ENCODE peak calls at places on chromosome 19, in seven cellular contexts. One of them, this sample, is unnamed.

GRCh38 chr19:17829855-17830566 is 8.7 kb upstream of the INSL3 start:
- DNase-seq in fibroblast of mammary gland: peak; percentile 44
- DNase-seq in fibroblast of villous mesenchyme: no peak
- DNase-seq in IMR-90: peak; percentile 8
- DNase-seq in tibial artery: no peak
- DNase-seq in psoas muscle: no peak
- DNase-seq in Peyer's patch: no peak
- DNase-seq in this sample: peak; percentile 33

GRCh38 chr19:23321953-23322549 is 71.9 kb upstream of the ZNF724 start:
- DNase-seq in Peyer's patch: no peak
- DNase-seq in IMR-90: no peak
- DNase-seq in psoas muscle: no peak
- DNase-seq in fibroblast of mammary gland: no peak
- DNase-seq in tibial artery: no peak
- DNase-seq in fibroblast of villous mesenchyme: no peak
- DNase-seq in this sample: no peak

GRCh38 chr19:5407356-5407755 is 47.9 kb upstream of the ZNRF4 start:
- DNase-seq in tibial artery: no peak
- DNase-seq in psoas muscle: no peak
- DNase-seq in IMR-90: peak; percentile 17
- DNase-seq in fibroblast of villous mesenchyme: peak; percentile 5
- DNase-seq in fibroblast of mammary gland: peak; percentile 47
- DNase-seq in Peyer's patch: no peak
- DNase-seq in this sample: peak; percentile 46

GRCh38 chr19:18329035-18329376 is 6.1 kb upstream of the LSM4 start:
- DNase-seq in IMR-90: no peak
- DNase-seq in tibial artery: no peak
- DNase-seq in psoas muscle: no peak
- DNase-seq in Peyer's patch: no peak
- DNase-seq in fibroblast of villous mesenchyme: no peak
- DNase-seq in fibroblast of mammary gland: no peak
- DNase-seq in this sample: no peak

GRCh38 chr19:54653181-54653809 is 9.5 kb upstream of the LILRB4 start:
- DNase-seq in Peyer's patch: no peak
- DNase-seq in IMR-90: peak; percentile 7
- DNase-seq in psoas muscle: no peak
- DNase-seq in tibial artery: no peak
- DNase-seq in fibroblast of mammary gland: peak; percentile 30
- DNase-seq in fibroblast of villous mesenchyme: peak; percentile 16
- DNase-seq in this sample: peak; percentile 42

GRCh38 chr19:29400917-29401711 is 124.7 kb upstream of the VSTM2B start:
- DNase-seq in fibroblast of mammary gland: peak; percentile 7
- DNase-seq in psoas muscle: no peak
- DNase-seq in Peyer's patch: no peak
- DNase-seq in tibial artery: no peak
- DNase-seq in fibroblast of villous mesenchyme: no peak
- DNase-seq in IMR-90: no peak
- DNase-seq in this sample: no peak

GRCh38 chr19:55118401-55118991 is 1.1 kb upstream of the PPP1R12C start:
- DNase-seq in fibroblast of mammary gland: peak; percentile 50
- DNase-seq in psoas muscle: peak; percentile 74
- DNase-seq in Peyer's patch: peak; percentile 70
- DNase-seq in tibial artery: peak; percentile 43
- DNase-seq in fibroblast of villous mesenchyme: no peak
- DNase-seq in IMR-90: no peak
- DNase-seq in this sample: peak; percentile 61

GRCh38 chr19:2627319-2627829 is 75.1 kb downstream of the GNG7 start:
- DNase-seq in fibroblast of mammary gland: peak; percentile 99
- DNase-seq in tibial artery: peak; percentile 93
- DNase-seq in Peyer's patch: peak; percentile 92
- DNase-seq in psoas muscle: peak; percentile 94
- DNase-seq in IMR-90: peak; percentile 99
- DNase-seq in fibroblast of villous mesenchyme: peak; percentile 95
- DNase-seq in this sample: peak; percentile 99

GRCh38 chr19:58033741-58034475 is at the start of gene ZSCAN1:
- DNase-seq in psoas muscle: peak; percentile 72
- DNase-seq in IMR-90: peak; percentile 41
- DNase-seq in Peyer's patch: peak; percentile 69
- DNase-seq in fibroblast of villous mesenchyme: peak; percentile 68
- DNase-seq in tibial artery: peak; percentile 42
- DNase-seq in fibroblast of mammary gland: peak; percentile 63
- DNase-seq in this sample: peak; percentile 79

GRCh38 chr19:54196514-54196913 is 4.1 kb upstream of the RPS9 start:
- DNase-seq in Peyer's patch: no peak
- DNase-seq in psoas muscle: no peak
- DNase-seq in fibroblast of mammary gland: no peak
- DNase-seq in IMR-90: no peak
- DNase-seq in fibroblast of villous mesenchyme: no peak
- DNase-seq in tibial artery: no peak
- DNase-seq in this sample: no peak

GRCh38 chr19:34639491-34640085 is 37.4 kb downstream of the SCGB2B2 start:
- DNase-seq in psoas muscle: no peak
- DNase-seq in fibroblast of villous mesenchyme: peak; percentile 76
- DNase-seq in fibroblast of mammary gland: peak; percentile 75
- DNase-seq in tibial artery: no peak
- DNase-seq in Peyer's patch: peak; percentile 66
- DNase-seq in IMR-90: peak; percentile 72
- DNase-seq in this sample: peak; percentile 80

GRCh38 chr19:17555929-17556813 is 722 bp downstream of the COLGALT1 start:
- DNase-seq in fibroblast of villous mesenchyme: peak; percentile 80
- DNase-seq in Peyer's patch: peak; percentile 83
- DNase-seq in tibial artery: peak; percentile 64
- DNase-seq in fibroblast of mammary gland: peak; percentile 83
- DNase-seq in IMR-90: peak; percentile 44
- DNase-seq in psoas muscle: peak; percentile 80
- DNase-seq in this sample: peak; percentile 79

GRCh38 chr19:4199699-4200293 is 17.3 kb downstream of the ANKRD24 start:
- DNase-seq in psoas muscle: no peak
- DNase-seq in tibial artery: no peak
- DNase-seq in fibroblast of villous mesenchyme: no peak
- DNase-seq in Peyer's patch: peak; percentile 60
- DNase-seq in IMR-90: no peak
- DNase-seq in fibroblast of mammary gland: no peak
- DNase-seq in this sample: no peak
- TF ChIP-seq CTCF in psoas muscle: no peak
- TF ChIP-seq CTCF in tibial artery: no peak
- TF ChIP-seq CTCF in fibroblast of villous mesenchyme: no peak
- TF ChIP-seq CTCF in Peyer's patch: peak; percentile 42
- TF ChIP-seq CTCF in IMR-90: no peak
- TF ChIP-seq CTCF in fibroblast of mammary gland: no peak
- TF ChIP-seq CTCF in this sample: no peak

GRCh38 chr19:45781282-45782161 is 768 bp downstream of the DMPK start:
- DNase-seq in psoas muscle: peak; percentile 94
- DNase-seq in fibroblast of mammary gland: no peak
- DNase-seq in fibroblast of villous mesenchyme: no peak
- DNase-seq in Peyer's patch: no peak
- DNase-seq in IMR-90: no peak
- DNase-seq in tibial artery: no peak
- DNase-seq in this sample: no peak

GRCh38 chr19:45784096-45784495 is 1.8 kb upstream of the DMPK start:
- DNase-seq in psoas muscle: no peak
- DNase-seq in tibial artery: no peak
- DNase-seq in IMR-90: no peak
- DNase-seq in fibroblast of villous mesenchyme: no peak
- DNase-seq in Peyer's patch: no peak
- DNase-seq in fibroblast of mammary gland: no peak
- DNase-seq in this sample: no peak

GRCh38 chr19:45780448-45781281 is 1.6 kb downstream of the DMPK start:
- DNase-seq in fibroblast of villous mesenchyme: peak; percentile 21
- DNase-seq in psoas muscle: no peak
- DNase-seq in fibroblast of mammary gland: no peak
- DNase-seq in Peyer's patch: no peak
- DNase-seq in IMR-90: no peak
- DNase-seq in tibial artery: no peak
- DNase-seq in this sample: peak; percentile 21

GRCh38 chr19:45782820-45783785 is 813 bp upstream of the DMPK start:
- DNase-seq in tibial artery: peak; percentile 80
- DNase-seq in psoas muscle: peak; percentile 94
- DNase-seq in Peyer's patch: no peak
- DNase-seq in fibroblast of mammary gland: peak; percentile 71
- DNase-seq in fibroblast of villous mesenchyme: peak; percentile 86
- DNase-seq in IMR-90: peak; percentile 71
- DNase-seq in this sample: peak; percentile 70

DNA sequence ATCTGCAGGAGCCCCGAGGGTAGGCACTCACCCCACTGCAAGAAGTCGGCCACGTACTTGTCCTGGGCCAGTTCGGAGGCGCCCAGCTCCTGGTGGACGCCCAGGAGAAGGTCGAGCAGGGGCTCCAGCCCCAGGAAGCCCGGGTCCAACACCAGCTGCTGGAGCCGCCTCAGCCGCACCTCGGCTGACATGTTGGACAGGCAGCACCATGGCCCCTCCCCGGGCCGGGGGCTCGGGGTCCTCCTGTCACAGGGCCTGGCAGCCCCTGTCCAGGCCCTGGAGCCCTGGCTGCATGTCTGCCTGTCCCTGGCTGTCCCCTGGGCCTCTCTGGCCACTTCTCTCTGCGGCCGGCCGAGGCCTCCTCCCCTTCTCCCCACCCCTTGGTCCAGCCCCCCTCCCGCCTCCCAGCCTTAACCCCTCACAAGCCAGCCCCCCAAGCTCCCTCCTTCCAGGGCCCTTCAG is at the start of gene DMPK:
- DNase-seq in fibroblast of mammary gland: no peak
- DNase-seq in tibial artery: peak; percentile 65
- DNase-seq in fibroblast of villous mesenchyme: no peak
- DNase-seq in Peyer's patch: no peak
- DNase-seq in psoas muscle: peak; percentile 78
- DNase-seq in IMR-90: no peak
- DNase-seq in this sample: peak; percentile 35
- H3K4me3 ChIP-seq in fibroblast of mammary gland: peak within 1 kb of the TSS; percentile 24
- H3K4me3 ChIP-seq in tibial artery: peak within 1 kb of the TSS; percentile 76
- H3K4me3 ChIP-seq in fibroblast of villous mesenchyme: peak within 1 kb of the TSS; percentile 71
- H3K4me3 ChIP-seq in Peyer's patch: peak within 1 kb of the TSS; percentile 35
- H3K4me3 ChIP-seq in psoas muscle: peak within 1 kb of the TSS; percentile 87
- H3K4me3 ChIP-seq in IMR-90: peak within 1 kb of the TSS; percentile 33
- H3K4me3 ChIP-seq in this sample: peak within 1 kb of the TSS; percentile 33

GRCh38 chr19:4328243-4328990 is 10.2 kb downstream of the STAP2 start:
- DNase-seq in fibroblast of mammary gland: peak; percentile 93
- DNase-seq in Peyer's patch: peak; percentile 97
- DNase-seq in fibroblast of villous mesenchyme: peak; percentile 96
- DNase-seq in tibial artery: peak; percentile 66
- DNase-seq in IMR-90: peak; percentile 74
- DNase-seq in psoas muscle: peak; percentile 99
- DNase-seq in this sample: peak; percentile 84
- TF ChIP-seq CTCF in fibroblast of mammary gland: no peak
- TF ChIP-seq CTCF in Peyer's patch: no peak
- TF ChIP-seq CTCF in fibroblast of villous mesenchyme: no peak
- TF ChIP-seq CTCF in tibial artery: no peak
- TF ChIP-seq CTCF in IMR-90: peak; percentile 31
- TF ChIP-seq CTCF in psoas muscle: no peak
- TF ChIP-seq CTCF in this sample: no peak

GRCh38 chr19:48772503-48772953 is 17.2 kb downstream of the FGF21 start:
- DNase-seq in fibroblast of villous mesenchyme: no peak
- DNase-seq in IMR-90: no peak
- DNase-seq in tibial artery: peak; percentile 37
- DNase-seq in Peyer's patch: no peak
- DNase-seq in fibroblast of mammary gland: peak; percentile 34
- DNase-seq in psoas muscle: peak; percentile 87
- DNase-seq in this sample: no peak
- H3K4me3 ChIP-seq in fibroblast of villous mesenchyme: no peak overlapping the region
- H3K4me3 ChIP-seq in IMR-90: no peak overlapping the region
- H3K4me3 ChIP-seq in tibial artery: no peak overlapping the region
- H3K4me3 ChIP-seq in Peyer's patch: no peak overlapping the region
- H3K4me3 ChIP-seq in fibroblast of mammary gland: no peak overlapping the region
- H3K4me3 ChIP-seq in psoas muscle: no peak overlapping the region
- H3K4me3 ChIP-seq in this sample: no peak overlapping the region

DNA sequence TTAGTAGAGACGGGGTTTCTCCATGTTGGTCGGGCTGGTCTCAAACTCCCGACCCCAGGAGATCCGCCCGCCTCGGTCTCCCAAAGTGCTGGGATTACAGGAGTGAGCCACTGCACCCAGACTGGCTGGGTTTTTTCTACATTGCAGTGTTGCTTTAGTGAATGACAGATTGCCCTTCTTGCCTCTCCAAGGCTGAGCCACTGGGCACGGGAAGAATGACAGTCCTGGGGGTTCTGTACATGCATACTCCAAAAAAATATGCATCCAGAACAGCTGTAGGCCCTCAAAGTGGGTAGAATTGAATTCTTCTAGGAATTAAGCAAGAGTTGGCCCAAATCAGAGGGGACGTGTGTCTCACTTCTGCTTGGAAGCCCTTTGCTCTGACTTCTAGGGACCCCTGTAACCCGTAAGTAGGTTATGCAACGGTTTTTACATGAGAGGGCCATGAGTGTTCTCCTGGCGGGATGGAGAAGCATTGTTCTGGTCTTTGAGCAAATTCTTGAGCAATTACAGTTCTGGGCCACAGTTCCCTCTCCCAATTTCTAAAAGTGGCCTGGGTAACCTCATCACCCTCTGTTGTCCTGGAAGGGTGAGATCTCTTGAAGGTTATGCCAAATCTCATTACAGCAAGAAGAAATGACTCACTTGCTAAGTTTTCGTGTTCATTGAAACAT is 3.6 kb downstream of the ACTN4 start:
- DNase-seq in fibroblast of mammary gland: peak; percentile 98
- DNase-seq in IMR-90: peak; percentile 60
- DNase-seq in fibroblast of villous mesenchyme: peak; percentile 68
- DNase-seq in psoas muscle: no peak
- DNase-seq in Peyer's patch: no peak
- DNase-seq in tibial artery: peak; percentile 64
- DNase-seq in this sample: peak; percentile 96
- TF ChIP-seq CTCF in fibroblast of mammary gland: peak; percentile 7
- TF ChIP-seq CTCF in IMR-90: no peak
- TF ChIP-seq CTCF in fibroblast of villous mesenchyme: no peak
- TF ChIP-seq CTCF in psoas muscle: no peak
- TF ChIP-seq CTCF in Peyer's patch: no peak
- TF ChIP-seq CTCF in tibial artery: peak; percentile 38
- TF ChIP-seq CTCF in this sample: peak; percentile 4

DNA sequence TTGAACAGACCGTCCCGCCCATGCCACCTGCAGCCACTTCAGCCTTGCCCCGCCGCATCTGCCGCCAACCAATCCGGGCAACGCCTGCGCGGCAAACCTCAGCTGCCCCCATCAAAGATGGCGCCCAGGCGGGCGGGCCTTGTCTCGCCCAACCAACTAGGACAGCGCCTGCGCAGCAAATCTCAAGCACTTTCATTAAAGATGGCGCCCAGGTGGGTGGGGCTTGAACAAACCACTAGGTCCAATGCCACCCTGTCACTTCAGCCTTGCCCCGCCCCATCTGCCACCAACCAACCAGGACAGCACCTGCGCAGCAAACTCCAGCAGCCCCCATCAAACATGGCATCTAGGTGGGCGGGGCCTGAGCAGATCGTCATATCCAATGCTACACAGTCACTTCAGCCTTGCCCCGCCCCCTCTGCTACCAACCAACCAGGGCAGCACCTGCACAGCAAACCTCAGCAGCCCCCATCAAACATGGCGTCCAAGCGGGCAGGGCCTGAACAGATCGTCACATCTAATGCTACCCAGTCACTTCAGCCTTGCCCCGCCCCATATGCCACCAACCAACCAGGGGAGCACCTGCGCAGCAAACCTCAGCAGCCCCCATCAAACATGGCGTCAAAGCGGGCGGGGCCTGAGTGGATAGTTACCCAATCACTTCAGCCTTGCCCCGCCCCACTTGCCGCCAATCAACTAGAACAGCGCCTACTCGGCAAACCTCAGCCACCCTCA is 1.4 kb downstream of the PEG3 start:
- DNase-seq in IMR-90: no peak
- DNase-seq in fibroblast of villous mesenchyme: peak; percentile 87
- DNase-seq in Peyer's patch: peak; percentile 89
- DNase-seq in psoas muscle: peak; percentile 94
- DNase-seq in tibial artery: peak; percentile 100
- DNase-seq in fibroblast of mammary gland: peak; percentile 89
- DNase-seq in this sample: peak; percentile 96
- H3K4me3 ChIP-seq in IMR-90: no peak overlapping the region
- H3K4me3 ChIP-seq in fibroblast of villous mesenchyme: peak overlapping the region; percentile 51
- H3K4me3 ChIP-seq in Peyer's patch: no peak overlapping the region
- H3K4me3 ChIP-seq in psoas muscle: peak overlapping the region; percentile 61
- H3K4me3 ChIP-seq in tibial artery: peak overlapping the region; percentile 52
- H3K4me3 ChIP-seq in fibroblast of mammary gland: peak overlapping the region; percentile 40
- H3K4me3 ChIP-seq in this sample: no peak overlapping the region

GRCh38 chr19:7933828-7934725 is 8.1 kb upstream of the CTXN1 start:
- DNase-seq in psoas muscle: peak; percentile 56
- DNase-seq in Peyer's patch: no peak
- DNase-seq in fibroblast of mammary gland: no peak
- DNase-seq in tibial artery: no peak
- DNase-seq in IMR-90: no peak
- DNase-seq in fibroblast of villous mesenchyme: no peak
- DNase-seq in this sample: no peak
- TF ChIP-seq CTCF in psoas muscle: no peak
- TF ChIP-seq CTCF in Peyer's patch: no peak
- TF ChIP-seq CTCF in fibroblast of mammary gland: no peak
- TF ChIP-seq CTCF in tibial artery: no peak
- TF ChIP-seq CTCF in IMR-90: no peak
- TF ChIP-seq CTCF in fibroblast of villous mesenchyme: no peak
- TF ChIP-seq CTCF in this sample: no peak

This sample was measured in cardiac fibroblast.